ENCODE peak calls at places on chromosomes 7 and 10, in five cellular contexts. W, E, A, H and I are unnamed samples.

GRCh38 chr10:44899450-44900080 is 11.6 kb upstream of the TMEM72 start:
- DNase-seq in W (no peak), E (no peak), A (no peak), H (no peak), I (no peak)

GRCh38 chr7:55074008-55074499 is 55.2 kb downstream of the EGFR start:
- DNase-seq in W (peak), E (no peak), A (peak), H (peak), I (no peak)

GRCh38 chr10:119377905-119378736 is 164.4 kb downstream of the RGS10 start:
- DNase-seq in W (no peak), E (no peak), A (no peak), H (no peak), I (no peak)

GRCh38 chr10:125773702-125774101 is 1.9 kb downstream of the MMP21 start:
- DNase-seq in W (no peak), E (no peak), A (no peak), H (no peak), I (no peak)

GRCh38 chr7:30421647-30422196 is 56.9 kb downstream of the NOD1 start:
- DNase-seq in W (no peak), E (no peak), A (no peak), H (no peak), I (no peak)

GRCh38 chr7:141551080-141551772 is at the start of gene AGK:
- DNase-seq in W (peak), E (no peak), A (peak), H (peak), I (no peak)

GRCh38 chr7:144011458-144012230 is 11.5 kb downstream of the OR6B1 start:
- DNase-seq in W (peak), E (peak), A (no peak), H (peak), I (no peak)

GRCh38 chr7:147436718-147437117 is 1153.8 kb upstream of the C7orf33 start:
- DNase-seq in W (no peak), E (no peak), A (no peak), H (no peak), I (no peak)

GRCh38 chr10:89431977-89432376 is 17.6 kb downstream of the IFIT5 start:
- DNase-seq in W (peak), E (no peak), A (no peak), H (peak), I (no peak)

GRCh38 chr10:132897516-132898381 is 44.6 kb downstream of the CFAP46 start:
- DNase-seq in W (no peak), E (no peak), A (no peak), H (no peak), I (no peak)

GRCh38 chr10:28137907-28138880 is 139.3 kb upstream of the ODAD2 start:
- DNase-seq in W (no peak), E (peak), A (no peak), H (peak), I (peak)

GRCh38 chr7:95262875-95263274 is 61.5 kb downstream of the PON1 start:
- DNase-seq in W (no peak), E (no peak), A (no peak), H (no peak), I (no peak)

GRCh38 chr7:34075976-34076375 is 170.6 kb downstream of the BMPER start:
- DNase-seq in W (no peak), E (no peak), A (no peak), H (peak), I (no peak)